ENCODE peak calls at places on chromosomes 12 and 14, in seven cellular contexts. Z, P, I, M, U, O and W are unnamed samples.

GRCh38 chr12:108854453-108855283 is 2.7 kb downstream of the SSH1 start:
- DNase-seq in Z (peak), P (peak), I (no peak), M (peak), U (no peak), O (no peak), W (no peak)

GRCh38 chr12:131282292-131283080 is 328.8 kb downstream of the ADGRD1 start:
- DNase-seq in Z (no peak), P (no peak), I (no peak), M (no peak), U (no peak), O (peak), W (no peak)

GRCh38 chr12:50147281-50147680 is 19.9 kb downstream of the CERS5 start:
- DNase-seq in Z (no peak), P (no peak), I (no peak), M (no peak), U (no peak), O (no peak), W (no peak)

GRCh38 chr12:88026196-88026595 is 3.0 kb downstream of the C12orf50 start:
- DNase-seq in Z (no peak), P (no peak), I (no peak), M (no peak), U (no peak), O (no peak), W (no peak)

GRCh38 chr12:48039151-48039550 is 34.9 kb upstream of the COL2A1 start:
- DNase-seq in Z (no peak), P (no peak), I (no peak), M (no peak), U (no peak), O (no peak), W (no peak)

GRCh38 chr12:59372971-59373370 is 222.9 kb upstream of the SLC16A7 start:
- DNase-seq in Z (peak), P (no peak), I (peak), M (no peak), U (no peak), O (no peak), W (peak)

GRCh38 chr12:65648461-65648860 is 175.8 kb upstream of the HMGA2 start:
- DNase-seq in Z (no peak), P (no peak), I (no peak), M (no peak), U (no peak), O (no peak), W (no peak)

GRCh38 chr12:122012184-122012583 is 9.5 kb upstream of the BCL7A start:
- DNase-seq in Z (no peak), P (no peak), I (no peak), M (no peak), U (no peak), O (no peak), W (no peak)

GRCh38 chr14:55706341-55706684 is 126.3 kb downstream of the KTN1 start:
- DNase-seq in Z (no peak), P (no peak), I (no peak), M (no peak), U (no peak), O (no peak), W (no peak)

GRCh38 chr12:31959701-31960391 is 631 bp downstream of the RESF1 start:
- DNase-seq in Z (peak), P (peak), I (peak), M (peak), U (peak), O (peak), W (peak)

GRCh38 chr12:124236651-124237050 is 58.2 kb upstream of the RFLNA start:
- DNase-seq in Z (peak), P (no peak), I (no peak), M (peak), U (no peak), O (no peak), W (no peak)

GRCh38 chr12:131902332-131903241 is 8.2 kb downstream of the ULK1 start:
- DNase-seq in Z (no peak), P (no peak), I (no peak), M (no peak), U (no peak), O (no peak), W (no peak)

GRCh38 chr12:28770329-28770728 is 378.7 kb upstream of the FAR2 start:
- DNase-seq in Z (no peak), P (peak), I (no peak), M (no peak), U (no peak), O (no peak), W (no peak)

GRCh38 chr12:62006076-62006732 is 254.0 kb upstream of the USP15 start:
- DNase-seq in Z (peak), P (no peak), I (no peak), M (peak), U (no peak), O (no peak), W (peak)

GRCh38 chr12:113271853-113272561 is 50.7 kb downstream of the TPCN1 start:
- DNase-seq in Z (peak), P (peak), I (peak), M (peak), U (no peak), O (peak), W (no peak)

GRCh38 chr12:57241556-57242310 is 9.3 kb downstream of the STAC3 start:
- DNase-seq in Z (no peak), P (no peak), I (no peak), M (no peak), U (no peak), O (no peak), W (peak)